ENCODE peak calls at places on chromosomes 5 and 9, in four cellular contexts. J, R, G and L are unnamed samples.

GRCh38 chr9:13278023-13278367 is 1.5 kb downstream of the MPDZ start:
- DNase-seq in J (no peak), R (no peak), G (no peak), L (peak; percentile 35)

GRCh38 chr5:43075319-43076293 is 35.5 kb upstream of the ANXA2R start:
- DNase-seq in J (no peak), R (peak; percentile 42), G (no peak), L (no peak)

GRCh38 chr9:86945868-86946711 is 1.2 kb downstream of the GAS1 start:
- DNase-seq in J (peak; percentile 57), R (peak; percentile 73), G (peak; percentile 75), L (peak; percentile 75)

GRCh38 chr9:84615574-84615973 is 54.0 kb upstream of the NTRK2 start:
- DNase-seq in J (no peak), R (no peak), G (no peak), L (no peak)

GRCh38 chr5:132812949-132813598 is at the start of gene SOWAHA:
- DNase-seq in J (peak; percentile 44), R (no peak), G (no peak), L (no peak)

GRCh38 chr5:132656774-132657355 is 1.1 kb upstream of the IL13 start:
- DNase-seq in J (no peak), R (no peak), G (peak; percentile 5), L (no peak)

GRCh38 chr5:137113161-137113560 is 386.0 kb downstream of the SPOCK1 start:
- DNase-seq in J (no peak), R (peak; percentile 49), G (no peak), L (peak; percentile 51)

GRCh38 chr9:136803551-136804508 is 3.9 kb upstream of the RABL6 start:
- DNase-seq in J (no peak), R (no peak), G (no peak), L (no peak)

GRCh38 chr9:92607773-92608172 is 62.2 kb downstream of the IPPK start:
- DNase-seq in J (no peak), R (no peak), G (no peak), L (peak; percentile 90)

GRCh38 chr9:104279535-104280215 is 185.6 kb downstream of the SMC2 start:
- DNase-seq in J (peak; percentile 14), R (no peak), G (no peak), L (peak; percentile 12)

GRCh38 chr5:50727845-50728244 is 61.4 kb downstream of the PARP8 start:
- DNase-seq in J (no peak), R (no peak), G (no peak), L (no peak)

GRCh38 chr9:111999319-111999718 is 102.7 kb downstream of the UGCG start:
- DNase-seq in J (no peak), R (no peak), G (no peak), L (no peak)

GRCh38 chr9:117290809-117291208 is 124.0 kb downstream of the ASTN2 start:
- DNase-seq in J (no peak), R (no peak), G (no peak), L (peak; percentile 21)

GRCh38 chr9:7844283-7844682 is 44.7 kb upstream of the DMAC1 start:
- DNase-seq in J (no peak), R (no peak), G (peak; percentile 28), L (peak; percentile 45)

GRCh38 chr5:89342106-89342876 is 459.3 kb upstream of the MEF2C start:
- DNase-seq in J (no peak), R (no peak), G (no peak), L (peak; percentile 96)

GRCh38 chr5:127985811-127986325 is 97.7 kb upstream of the SLC12A2 start:
- DNase-seq in J (no peak), R (no peak), G (no peak), L (no peak)

GRCh38 chr5:76801803-76802195 is 17.0 kb upstream of the F2RL1 start:
- DNase-seq in J (no peak), R (no peak), G (no peak), L (no peak)

DNA sequence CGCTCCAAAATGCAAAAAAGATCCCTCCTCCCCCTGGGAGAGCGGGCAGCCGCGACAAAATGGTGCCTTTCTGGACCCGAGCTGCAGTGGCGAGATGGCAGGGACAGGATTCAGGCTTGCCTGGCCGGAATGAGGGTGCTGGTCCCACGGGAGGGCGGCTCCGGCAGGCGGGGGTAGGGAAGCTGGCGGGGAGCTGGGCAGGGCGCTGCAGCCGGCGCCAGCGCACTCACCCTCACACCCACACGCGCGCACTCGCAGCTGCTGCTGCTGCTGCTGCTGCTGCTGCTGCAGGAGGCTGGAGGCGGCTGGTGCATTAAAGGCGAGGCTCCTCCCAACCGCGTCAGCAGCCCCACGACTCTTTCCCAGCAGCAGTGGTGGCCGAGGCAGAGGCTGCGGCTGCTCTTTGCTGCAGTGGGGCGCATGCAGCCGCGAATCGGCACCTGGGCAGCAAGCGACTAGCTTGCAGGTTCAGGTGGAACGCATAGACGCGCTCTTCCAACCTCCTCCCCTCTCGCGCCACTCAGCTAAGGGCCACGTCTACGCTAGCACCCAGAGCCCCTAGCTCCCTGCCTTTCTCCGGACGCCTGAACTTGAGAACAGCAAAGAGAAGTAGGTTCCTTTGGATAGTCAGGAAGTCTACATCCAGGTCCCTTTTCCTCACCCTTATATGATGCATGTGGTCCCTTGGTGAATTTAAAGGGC is at the start of gene PPP2R2B:
- DNase-seq in J (peak; percentile 23), R (peak; percentile 22), G (peak; percentile 7), L (peak; percentile 12)
- H3K27ac ChIP-seq in J (no peak within 1 kb of the TSS), R (no peak within 1 kb of the TSS), G (no peak within 1 kb of the TSS), L (no peak within 1 kb of the TSS)

DNA sequence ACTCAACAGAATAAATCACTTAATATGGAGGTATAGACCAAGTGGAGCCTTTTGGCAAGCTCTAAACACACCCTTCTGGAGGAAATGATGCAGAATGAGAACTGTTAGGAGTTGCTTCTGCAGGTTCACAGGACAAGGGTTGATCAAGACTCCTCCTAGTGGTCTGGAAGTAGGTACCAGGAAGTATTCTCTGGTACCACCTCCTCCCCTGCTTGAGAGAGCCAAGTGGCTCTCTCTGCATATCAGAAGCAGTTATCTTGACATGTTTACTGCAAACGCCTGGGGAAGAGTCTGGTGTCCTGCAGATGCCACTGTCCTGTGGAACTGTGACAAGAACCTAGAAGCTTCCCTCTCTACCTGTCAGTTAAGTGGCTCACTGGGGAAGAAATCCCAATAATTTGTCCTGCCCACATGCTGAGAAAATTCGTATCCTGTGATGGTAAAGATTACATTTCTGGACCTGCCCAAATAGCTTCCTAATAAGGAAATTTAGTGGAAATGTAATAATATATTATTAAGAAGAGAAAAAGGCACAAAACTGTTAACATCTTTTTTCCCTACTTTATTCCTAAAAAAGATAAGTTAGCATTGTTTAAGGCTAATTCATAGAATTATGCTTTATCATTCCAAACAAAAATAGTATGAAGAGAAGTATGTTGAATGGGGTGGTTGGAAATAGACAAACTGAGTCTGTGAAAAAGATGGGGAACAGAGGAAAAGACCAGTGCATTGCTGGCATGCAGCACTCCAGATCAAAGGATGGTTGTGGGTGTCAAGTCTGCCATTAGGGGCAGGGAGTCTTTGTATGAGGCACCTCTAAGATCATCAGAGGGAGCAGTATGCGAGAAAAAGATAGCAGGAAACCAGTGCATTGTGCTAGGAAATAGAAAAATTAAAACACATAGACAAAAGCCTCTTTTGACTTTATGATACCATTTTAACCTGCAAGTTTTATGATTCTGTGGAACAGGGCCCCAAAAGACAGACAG is 118.8 kb downstream of the CDC42SE2 start:
- DNase-seq in J (peak; percentile 78), R (no peak), G (peak; percentile 86), L (peak; percentile 52)
- H3K27ac ChIP-seq in J (no peak overlapping the region), R (no peak overlapping the region), G (peak overlapping the region; percentile 97), L (no peak overlapping the region)

DNA sequence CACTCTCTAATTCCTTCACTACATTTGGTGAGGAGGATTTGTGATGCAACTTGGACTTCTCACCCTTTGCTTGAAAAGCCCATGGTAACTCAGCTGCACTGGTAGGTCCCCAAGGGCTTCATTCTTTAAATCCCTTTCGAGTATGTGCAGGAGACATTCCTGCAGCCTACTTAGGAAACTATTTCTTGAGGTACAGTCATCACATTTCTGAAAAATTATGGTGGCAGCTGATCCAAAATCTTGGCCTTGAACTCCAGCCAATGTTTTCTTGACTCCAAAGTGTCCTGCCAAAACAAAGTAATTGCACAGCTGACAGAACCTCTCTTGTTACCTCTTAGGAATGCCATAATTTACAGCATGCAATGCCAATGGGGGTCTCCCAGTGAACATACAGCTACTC is 99.7 kb downstream of the NPR3 start:
- DNase-seq in J (no peak), R (peak; percentile 30), G (no peak), L (peak; percentile 90)
- H3K27ac ChIP-seq in J (no peak overlapping the region), R (no peak overlapping the region), G (no peak overlapping the region), L (peak overlapping the region; percentile 17)

GRCh38 chr5:150021491-150022162 is 21.1 kb downstream of the HMGXB3 start:
- DNase-seq in J (peak; percentile 88), R (peak; percentile 87), G (no peak), L (peak; percentile 42)
- H3K27ac ChIP-seq in J (peak overlapping the region; percentile 95), R (peak overlapping the region; percentile 76), G (no peak overlapping the region), L (no peak overlapping the region)

GRCh38 chr9:72361227-72361626 is 3.8 kb downstream of the ZFAND5 start:
- DNase-seq in J (no peak), R (no peak), G (no peak), L (no peak)
- H3K27ac ChIP-seq in J (no peak overlapping the region), R (peak overlapping the region; percentile 100), G (no peak overlapping the region), L (no peak overlapping the region)

GRCh38 chr5:36648426-36648825 is 42.0 kb downstream of the SLC1A3 start:
- DNase-seq in J (no peak), R (no peak), G (no peak), L (no peak)
- H3K27ac ChIP-seq in J (no peak overlapping the region), R (no peak overlapping the region), G (no peak overlapping the region), L (no peak overlapping the region)

GRCh38 chr5:10825897-10826644 is 65.0 kb upstream of the DAP start:
- DNase-seq in J (no peak), R (no peak), G (no peak), L (no peak)

GRCh38 chr5:10828241-10828640 is 67.2 kb upstream of the DAP start:
- DNase-seq in J (no peak), R (peak; percentile 30), G (no peak), L (peak; percentile 52)

GRCh38 chr5:10831416-10831815 is 70.4 kb upstream of the DAP start:
- DNase-seq in J (no peak), R (no peak), G (no peak), L (peak; percentile 93)

GRCh38 chr5:10826971-10827370 is 65.9 kb upstream of the DAP start:
- DNase-seq in J (no peak), R (no peak), G (no peak), L (peak; percentile 82)

DNA sequence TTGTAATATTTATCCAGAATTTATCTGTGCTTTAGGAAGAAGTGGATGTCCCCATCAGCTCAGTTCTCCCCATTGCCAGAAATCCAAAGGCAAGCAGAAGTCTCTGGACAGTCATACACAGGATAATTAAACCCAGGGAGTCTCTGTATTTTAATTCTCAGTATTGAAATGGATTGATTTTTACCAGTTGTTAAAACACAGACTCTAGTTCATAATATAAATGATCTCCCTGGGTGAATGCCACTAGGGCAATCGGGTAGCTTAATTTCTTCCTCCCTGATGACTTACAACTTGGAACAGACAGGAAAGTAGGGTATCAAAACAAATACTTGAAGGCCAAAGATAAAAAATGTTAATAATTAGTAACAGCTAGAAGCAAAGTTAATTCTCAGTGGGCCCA is 66.5 kb upstream of the DAP start:
- DNase-seq in J (no peak), R (no peak), G (no peak), L (no peak)
- H3K27ac ChIP-seq in J (no peak overlapping the region), R (peak overlapping the region; percentile 48), G (no peak overlapping the region), L (no peak overlapping the region)

DNA sequence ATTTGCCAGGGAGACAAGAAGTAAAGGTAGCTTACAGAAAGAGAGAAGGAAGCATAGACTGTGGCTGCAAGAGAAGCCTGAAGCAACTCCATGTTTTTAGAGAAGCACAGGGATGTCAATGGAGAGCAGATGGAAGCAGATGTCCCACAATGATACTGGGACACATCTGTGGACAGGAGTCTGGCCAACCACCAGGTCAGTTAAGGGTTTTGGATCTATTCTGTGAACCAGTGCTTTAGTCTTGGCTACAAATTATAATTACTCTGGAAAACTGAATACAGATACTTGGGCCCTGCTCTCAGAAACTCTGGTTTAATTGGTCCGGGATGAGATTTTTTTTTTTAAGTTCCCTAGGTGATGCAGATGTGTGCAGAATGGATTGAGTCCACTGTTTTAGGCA is 592.8 kb downstream of the CSNK1G3 start:
- DNase-seq in J (no peak), R (no peak), G (no peak), L (no peak)
- H3K27ac ChIP-seq in J (no peak overlapping the region), R (no peak overlapping the region), G (no peak overlapping the region), L (no peak overlapping the region)